ENCODE peak calls at places on chromosomes 13 and 19, in eight cellular contexts. K is GM23338, V is Panc1, Y is HCT116, F is A549, E is GM12878, T is HepG2, Z is SK-N-SH. X is an unnamed sample.

GRCh38 chr19:16371540-16371986 is 46.9 kb downstream of the KLF2 start:
- DNase-seq in K (no peak), V (no peak), Y (no peak), F (no peak), E (peak), T (no peak), Z (no peak), X (no peak)

GRCh38 chr19:38047048-38047435 is 140.0 kb downstream of the SIPA1L3 start:
- DNase-seq in K (no peak), V (no peak), Y (no peak), F (peak), E (no peak), T (no peak), Z (no peak), X (no peak)

GRCh38 chr13:35285677-35286076 is 190.8 kb downstream of the MAB21L1 start:
- DNase-seq in K (peak), V (no peak), Y (no peak), F (no peak), E (no peak), T (no peak), Z (no peak), X (no peak)

GRCh38 chr19:36160821-36161596 is 8.8 kb upstream of the COX7A1 start:
- DNase-seq in K (peak), V (no peak), Y (no peak), F (no peak), E (no peak), T (no peak), Z (no peak), X (no peak)

GRCh38 chr13:20461481-20461859 is 64.2 kb downstream of the CRYL1 start:
- DNase-seq in K (no peak), V (no peak), Y (no peak), F (no peak), E (no peak), T (no peak), Z (no peak), X (no peak)

GRCh38 chr19:4171676-4172075 is 10.7 kb downstream of the SIRT6 start:
- DNase-seq in K (no peak), V (no peak), Y (no peak), F (no peak), E (no peak), T (no peak), Z (peak), X (no peak)

GRCh38 chr13:85693889-85694511 is 105.2 kb downstream of the SLITRK6 start:
- DNase-seq in K (peak), V (peak), Y (no peak), F (peak), E (no peak), T (no peak), Z (no peak), X (no peak)

GRCh38 chr19:54792814-54793213 is 10.6 kb upstream of the KIR2DL4 start:
- DNase-seq in K (no peak), V (no peak), Y (no peak), F (no peak), E (peak), T (no peak), Z (no peak), X (no peak)

GRCh38 chr19:14363203-14364097 is 17.8 kb upstream of the ADGRE5 start:
- DNase-seq in K (peak), V (no peak), Y (peak), F (peak), E (no peak), T (peak), Z (peak), X (peak)

GRCh38 chr13:48891586-48891985 is 84.1 kb upstream of the FNDC3A start:
- DNase-seq in K (no peak), V (no peak), Y (peak), F (peak), E (no peak), T (peak), Z (no peak), X (no peak)

GRCh38 chr19:56692496-56692895 is 20.9 kb upstream of the ZNF835 start:
- DNase-seq in K (no peak), V (no peak), Y (no peak), F (no peak), E (no peak), T (no peak), Z (no peak), X (no peak)

GRCh38 chr13:27022571-27023311 is 148.9 kb downstream of the USP12 start:
- DNase-seq in K (no peak), V (peak), Y (no peak), F (peak), E (no peak), T (peak), Z (no peak), X (no peak)

GRCh38 chr19:49151339-49152217 is 3.6 kb downstream of the HRC start:
- DNase-seq in K (peak), V (peak), Y (peak), F (peak), E (no peak), T (no peak), Z (peak), X (no peak)

GRCh38 chr19:33767898-33768413 is 28.7 kb upstream of the KCTD15 start:
- DNase-seq in K (peak), V (no peak), Y (no peak), F (peak), E (no peak), T (peak), Z (no peak), X (no peak)

GRCh38 chr13:81051873-81052272 is 710.9 kb upstream of the SPRY2 start:
- DNase-seq in K (peak), V (no peak), Y (no peak), F (no peak), E (no peak), T (no peak), Z (peak), X (no peak)

GRCh38 chr19:12794196-12794921 is 3.1 kb downstream of the JUNB start:
- DNase-seq in K (no peak), V (no peak), Y (no peak), F (peak), E (no peak), T (no peak), Z (no peak), X (no peak)

GRCh38 chr13:98565726-98566577 is 11.0 kb downstream of the STK24 start:
- DNase-seq in K (no peak), V (no peak), Y (no peak), F (no peak), E (no peak), T (no peak), Z (peak), X (no peak)

GRCh38 chr13:78764665-78765064 is 105.7 kb upstream of the OBI1 start:
- DNase-seq in K (peak), V (no peak), Y (no peak), F (no peak), E (no peak), T (no peak), Z (no peak), X (no peak)

GRCh38 chr13:78762825-78763224 is 103.9 kb upstream of the OBI1 start:
- DNase-seq in K (no peak), V (no peak), Y (no peak), F (no peak), E (no peak), T (no peak), Z (no peak), X (no peak)

GRCh38 chr13:78758549-78758948 is 99.6 kb upstream of the OBI1 start:
- DNase-seq in K (no peak), V (no peak), Y (no peak), F (no peak), E (no peak), T (no peak), Z (no peak), X (no peak)

GRCh38 chr13:78759704-78760103 is 100.7 kb upstream of the OBI1 start:
- DNase-seq in K (peak), V (no peak), Y (no peak), F (peak), E (no peak), T (peak), Z (peak), X (no peak)
- TF ChIP-seq CTCF in K (peak), V (peak), Y (no peak), F (no peak), E (no peak), T (no peak), Z (no peak), X (no peak)

GRCh38 chr13:38763446-38764381 is 76.8 kb downstream of the FREM2 start:
- DNase-seq in K (peak), V (no peak), Y (no peak), F (peak), E (no peak), T (peak), Z (peak), X (no peak)
- TF ChIP-seq REST in K (no peak), V (no peak), Y (no peak), F (no peak), E (no peak), T (no peak), Z (no peak), X (no peak)

DNA sequence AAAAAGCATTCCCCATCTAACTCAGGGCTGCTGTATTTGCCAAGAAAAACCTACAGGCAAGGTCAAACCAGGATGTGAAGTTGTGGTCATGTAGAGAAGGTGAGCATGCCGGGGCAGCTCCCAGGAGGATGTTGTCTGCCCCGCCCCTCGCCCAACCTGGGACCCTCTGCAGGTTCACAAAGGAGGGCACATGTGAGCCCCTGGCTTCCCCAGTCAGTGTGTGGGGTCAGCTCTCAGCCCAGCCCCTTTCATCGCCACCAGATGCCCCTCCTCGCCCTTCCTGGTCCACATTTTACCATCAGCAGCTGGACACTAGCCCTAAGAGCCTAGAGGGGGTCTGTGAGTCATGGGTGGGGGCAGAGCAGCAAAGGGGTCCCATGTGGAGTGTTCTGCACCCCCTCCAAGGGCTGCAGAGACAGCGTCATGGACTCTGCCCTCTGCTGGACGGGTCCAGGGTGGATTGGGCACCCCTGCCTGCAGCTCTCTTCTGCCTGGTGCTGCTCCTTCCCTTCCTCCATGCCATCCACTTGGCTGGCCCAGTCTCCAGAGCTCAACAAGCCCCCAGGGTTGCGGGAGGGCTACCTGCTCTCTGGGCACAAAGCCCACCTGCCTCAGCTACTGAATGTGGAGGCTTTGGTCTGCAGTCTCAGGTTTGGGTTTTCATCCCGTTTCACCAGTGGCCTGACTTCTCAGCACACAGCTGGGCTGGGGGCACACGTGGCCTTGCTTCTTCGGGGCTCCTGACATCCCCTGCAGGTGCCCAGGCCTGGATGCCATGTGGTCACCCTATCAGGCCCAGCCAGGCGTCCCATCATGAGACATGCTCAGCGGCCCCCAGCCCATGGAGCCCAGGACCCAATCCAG is 3.7 kb downstream of the PLEKHF1 start:
- DNase-seq in K (no peak), V (no peak), Y (no peak), F (no peak), E (no peak), T (no peak), Z (no peak), X (no peak)
- TF ChIP-seq CTCF in K (peak), V (peak), Y (peak), F (peak), E (peak), T (peak), Z (peak), X (peak)

GRCh38 chr13:46079770-46080169 is 25.1 kb downstream of the CPB2 start:
- DNase-seq in K (no peak), V (no peak), Y (no peak), F (no peak), E (no peak), T (no peak), Z (no peak), X (no peak)
- TF ChIP-seq REST in K (no peak), V (no peak), Y (no peak), F (no peak), E (no peak), T (no peak), Z (no peak), X (no peak)

DNA sequence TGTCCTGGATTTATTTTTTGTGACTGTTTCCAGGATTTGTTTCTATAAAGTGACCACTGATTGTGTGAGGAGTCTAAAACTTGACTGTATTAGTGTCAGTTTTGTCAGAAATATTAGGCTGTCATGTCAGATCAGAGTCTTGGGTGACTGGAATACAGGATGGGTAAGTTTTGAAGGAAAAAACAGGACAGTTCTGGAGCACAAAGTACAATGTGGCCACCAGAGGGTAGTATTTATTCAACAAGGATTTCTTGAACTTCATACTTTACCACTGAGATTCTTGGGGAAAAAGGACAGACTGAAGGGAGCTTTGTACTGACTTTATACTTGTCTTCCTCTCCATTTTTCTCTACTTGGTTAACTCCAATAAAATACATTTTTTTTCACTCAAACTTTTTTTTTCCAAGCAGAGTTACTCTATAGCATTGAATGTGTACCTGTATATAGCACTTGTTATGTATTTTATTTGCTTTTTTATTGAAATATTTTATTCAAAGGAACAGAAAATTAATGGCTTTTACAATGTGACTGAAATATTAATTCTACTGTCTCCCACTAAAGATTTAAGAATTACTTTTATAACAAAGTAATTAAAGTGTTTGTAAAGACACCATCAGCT is 51.1 kb downstream of the LMO7 start:
- DNase-seq in K (peak), V (no peak), Y (peak), F (peak), E (no peak), T (peak), Z (peak), X (no peak)
- TF ChIP-seq CTCF in K (peak), V (peak), Y (peak), F (peak), E (peak), T (peak), Z (peak), X (no peak)

GRCh38 chr19:32418155-32418554 is 12.6 kb downstream of the DPY19L3 start:
- DNase-seq in K (no peak), V (no peak), Y (no peak), F (no peak), E (no peak), T (no peak), Z (no peak), X (no peak)

GRCh38 chr19:32422435-32422834 is 16.9 kb downstream of the DPY19L3 start:
- DNase-seq in K (no peak), V (no peak), Y (no peak), F (no peak), E (no peak), T (no peak), Z (no peak), X (no peak)

GRCh38 chr19:32416749-32417469 is 11.3 kb downstream of the DPY19L3 start:
- DNase-seq in K (no peak), V (no peak), Y (no peak), F (no peak), E (no peak), T (no peak), Z (no peak), X (no peak)

GRCh38 chr19:32421589-32422361 is 16.2 kb downstream of the DPY19L3 start:
- DNase-seq in K (no peak), V (no peak), Y (no peak), F (no peak), E (no peak), T (no peak), Z (no peak), X (peak)
- TF ChIP-seq REST in K (no peak), V (no peak), Y (no peak), F (no peak), E (no peak), T (no peak), Z (no peak), X (peak)

GRCh38 chr19:46732966-46733692 is 12.7 kb upstream of the FKRP start:
- DNase-seq in K (no peak), V (no peak), Y (no peak), F (no peak), E (no peak), T (no peak), Z (no peak), X (no peak)
- TF ChIP-seq CTCF in K (no peak), V (no peak), Y (no peak), F (no peak), E (no peak), T (no peak), Z (no peak), X (no peak)

DNA sequence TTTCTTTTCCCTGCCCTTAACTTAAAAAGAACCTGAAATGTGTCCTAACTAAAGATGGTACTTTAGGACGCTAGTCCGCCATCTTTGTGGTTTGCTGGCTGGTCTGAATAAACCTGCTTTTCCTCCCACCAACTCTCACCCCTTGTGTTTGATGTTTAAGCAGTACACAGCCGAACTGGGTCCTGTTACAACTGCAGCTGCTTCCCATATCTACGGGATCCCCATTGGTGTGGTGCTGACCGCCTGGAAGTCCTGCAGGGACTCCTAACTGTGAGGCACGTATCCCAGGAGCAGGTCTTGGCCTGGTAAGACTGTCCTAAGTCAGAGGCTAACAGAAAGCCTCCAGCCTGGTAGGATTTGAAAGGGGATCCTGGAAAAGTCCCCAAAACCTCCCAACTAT is 40.9 kb upstream of the VSTM2B start:
- DNase-seq in K (no peak), V (no peak), Y (no peak), F (no peak), E (no peak), T (no peak), Z (no peak), X (no peak)
- TF ChIP-seq REST in K (no peak), V (no peak), Y (no peak), F (no peak), E (no peak), T (no peak), Z (no peak), X (no peak)

GRCh38 chr13:44026194-44026593 is 146.5 kb downstream of the LACC1 start:
- DNase-seq in K (peak), V (no peak), Y (no peak), F (no peak), E (no peak), T (no peak), Z (no peak), X (no peak)
- TF ChIP-seq CTCF in K (peak), V (no peak), Y (peak), F (no peak), E (no peak), T (no peak), Z (peak), X (no peak)

GRCh38 chr19:30590596-30591229 is 218.5 kb downstream of the ZNF536 start:
- DNase-seq in K (no peak), V (no peak), Y (no peak), F (no peak), E (no peak), T (no peak), Z (no peak), X (no peak)

GRCh38 chr19:30596813-30597399 is 224.7 kb downstream of the ZNF536 start:
- DNase-seq in K (peak), V (no peak), Y (no peak), F (no peak), E (no peak), T (no peak), Z (no peak), X (no peak)

GRCh38 chr19:30593975-30594925 is 222.1 kb downstream of the ZNF536 start:
- DNase-seq in K (peak), V (no peak), Y (no peak), F (no peak), E (no peak), T (no peak), Z (no peak), X (no peak)

GRCh38 chr19:30596268-30596667 is 224.1 kb downstream of the ZNF536 start:
- DNase-seq in K (no peak), V (no peak), Y (no peak), F (no peak), E (no peak), T (no peak), Z (no peak), X (no peak)

DNA sequence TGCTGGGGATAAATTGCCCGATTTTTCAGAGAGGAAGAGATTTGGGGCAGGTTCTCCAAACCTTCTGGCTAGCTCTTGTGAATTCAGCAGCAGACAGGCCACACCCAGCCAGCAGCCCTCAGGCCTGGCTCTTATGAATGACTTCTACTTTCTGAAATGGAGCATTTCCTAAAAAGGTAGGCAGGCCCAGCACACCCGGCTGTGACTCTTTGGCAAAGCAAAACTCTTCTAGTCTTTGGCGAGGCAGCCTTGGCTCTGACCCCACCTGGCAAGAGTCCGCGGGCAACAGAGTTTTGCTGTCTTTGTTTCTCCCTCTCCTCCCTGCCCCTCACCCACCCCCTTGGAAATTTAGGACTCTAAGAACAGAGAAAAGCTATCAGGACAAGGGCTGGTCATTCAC is 221.2 kb downstream of the ZNF536 start:
- DNase-seq in K (no peak), V (no peak), Y (no peak), F (no peak), E (no peak), T (no peak), Z (no peak), X (no peak)
- TF ChIP-seq REST in K (no peak), V (no peak), Y (no peak), F (no peak), E (no peak), T (no peak), Z (no peak), X (no peak)

X was measured in HL-60.